ENCODE peak calls at places on chromosomes 6 and 20, in four cellular contexts. One of them, this sample, is unnamed. For H3K9me3, the result is how much of the 10 kb centered on the place peaks cover.

GRCh38 chr6:111604259-111605099 is 1.2 kb downstream of the TRAF3IP2 start:
- DNase-seq in heart left ventricle: peak
- DNase-seq in A549: no peak
- DNase-seq in IMR-90: peak
- DNase-seq in this sample: peak

GRCh38 chr20:49886571-49887203 is 28.6 kb downstream of the SPATA2 start:
- DNase-seq in heart left ventricle: no peak
- DNase-seq in A549: no peak
- DNase-seq in IMR-90: no peak
- DNase-seq in this sample: no peak

GRCh38 chr6:85402922-85403321 is 47.0 kb upstream of the NT5E start:
- DNase-seq in heart left ventricle: no peak
- DNase-seq in A549: no peak
- DNase-seq in IMR-90: no peak
- DNase-seq in this sample: no peak

GRCh38 chr6:169445227-169445626 is 191.6 kb upstream of the THBS2 start:
- DNase-seq in heart left ventricle: no peak
- DNase-seq in A549: no peak
- DNase-seq in IMR-90: no peak
- DNase-seq in this sample: no peak

GRCh38 chr6:163900570-163900969 is 486.1 kb downstream of the QKI start:
- DNase-seq in heart left ventricle: no peak
- DNase-seq in A549: no peak
- DNase-seq in IMR-90: peak
- DNase-seq in this sample: no peak

GRCh38 chr6:162706236-162706635 is 21.3 kb downstream of the PRKN start:
- DNase-seq in heart left ventricle: peak
- DNase-seq in A549: no peak
- DNase-seq in IMR-90: no peak
- DNase-seq in this sample: peak

GRCh38 chr6:118963003-118963402 is 28.0 kb upstream of the MCM9 start:
- DNase-seq in heart left ventricle: no peak
- DNase-seq in A549: no peak
- DNase-seq in IMR-90: peak
- DNase-seq in this sample: no peak

GRCh38 chr6:131060311-131060710 is 2.7 kb downstream of the EPB41L2 start:
- DNase-seq in heart left ventricle: no peak
- DNase-seq in A549: no peak
- DNase-seq in IMR-90: peak
- DNase-seq in this sample: no peak

GRCh38 chr6:75991941-75992340 is 80.5 kb downstream of the IMPG1 start:
- DNase-seq in heart left ventricle: no peak
- DNase-seq in A549: no peak
- DNase-seq in IMR-90: no peak
- DNase-seq in this sample: no peak

GRCh38 chr20:47857994-47858557 is 72.8 kb upstream of the SULF2 start:
- DNase-seq in heart left ventricle: peak
- DNase-seq in A549: no peak
- DNase-seq in IMR-90: no peak
- DNase-seq in this sample: no peak

GRCh38 chr20:3577366-3577765 is 85.8 kb downstream of the GFRA4 start:
- DNase-seq in heart left ventricle: no peak
- DNase-seq in A549: no peak
- DNase-seq in IMR-90: no peak
- DNase-seq in this sample: no peak

GRCh38 chr20:24406761-24407550 is 62.5 kb upstream of the SYNDIG1 start:
- DNase-seq in heart left ventricle: no peak
- DNase-seq in A549: no peak
- DNase-seq in IMR-90: no peak
- DNase-seq in this sample: no peak

GRCh38 chr20:6212903-6213302 is 90.1 kb upstream of the FERMT1 start:
- DNase-seq in heart left ventricle: no peak
- DNase-seq in A549: no peak
- DNase-seq in IMR-90: no peak
- DNase-seq in this sample: peak

GRCh38 chr20:48824830-48825550 is 2.8 kb downstream of the PREX1 start:
- DNase-seq in heart left ventricle: no peak
- DNase-seq in A549: no peak
- DNase-seq in IMR-90: no peak
- DNase-seq in this sample: no peak

GRCh38 chr20:421685-422250 is 13.7 kb downstream of the RBCK1 start:
- DNase-seq in heart left ventricle: no peak
- DNase-seq in A549: no peak
- DNase-seq in IMR-90: no peak
- DNase-seq in this sample: no peak

GRCh38 chr20:37565134-37565811 is 37.6 kb upstream of the BLCAP start:
- DNase-seq in heart left ventricle: no peak
- DNase-seq in A549: no peak
- DNase-seq in IMR-90: no peak
- DNase-seq in this sample: peak

GRCh38 chr6:166488081-166488685 is 98.3 kb downstream of the RAMACL start:
- DNase-seq in heart left ventricle: peak
- DNase-seq in A549: no peak
- DNase-seq in IMR-90: peak
- DNase-seq in this sample: peak
- H3K9me3 ChIP-seq in heart left ventricle: under half
- H3K9me3 ChIP-seq in A549: under half
- H3K9me3 ChIP-seq in IMR-90: under half
- H3K9me3 ChIP-seq in this sample: under half

DNA sequence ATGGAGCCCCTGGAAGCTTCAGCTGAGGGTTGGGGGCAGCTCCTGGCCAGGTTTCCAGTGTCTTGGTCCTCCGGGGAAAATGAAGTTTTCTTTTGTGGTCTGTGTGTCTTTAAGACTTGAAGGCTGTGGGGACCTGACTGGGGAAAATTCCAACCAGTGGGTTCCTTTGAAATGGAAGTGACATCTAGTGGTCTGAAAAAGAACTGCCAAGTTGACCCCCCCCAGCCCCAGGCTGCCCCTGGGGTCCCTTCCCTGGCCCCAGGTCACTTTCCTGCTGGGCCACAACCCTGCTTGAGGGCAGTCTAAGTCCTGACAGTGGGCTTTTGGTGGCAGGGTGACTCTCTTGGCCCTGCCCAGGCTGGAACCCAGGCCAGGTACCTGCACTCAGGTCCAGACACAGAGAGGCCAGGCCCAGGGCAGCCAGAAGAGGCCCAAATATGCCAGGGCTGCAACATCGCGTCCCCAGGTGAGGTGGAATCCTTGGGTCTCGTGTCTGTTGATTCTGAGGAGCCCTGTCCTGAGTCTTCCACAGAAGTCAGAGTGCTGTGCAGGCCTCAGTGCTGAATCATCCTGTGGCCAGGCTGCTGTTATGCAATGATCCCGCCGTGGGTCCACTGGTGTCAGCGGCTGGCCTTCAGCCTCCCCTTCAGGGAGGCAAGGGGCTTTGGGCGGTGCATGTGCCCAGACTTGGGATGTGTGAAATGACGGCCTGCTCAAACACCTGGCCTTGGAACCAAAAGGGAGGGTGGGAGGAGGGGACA is 68.4 kb downstream of the VEGFA start:
- DNase-seq in heart left ventricle: peak
- DNase-seq in A549: peak
- DNase-seq in IMR-90: peak
- DNase-seq in this sample: peak
- TF ChIP-seq CTCF in heart left ventricle: peak
- TF ChIP-seq CTCF in A549: peak
- TF ChIP-seq CTCF in IMR-90: peak
- TF ChIP-seq CTCF in this sample: peak

GRCh38 chr20:45886590-45887345 is 654 bp downstream of the SPATA25 start:
- DNase-seq in heart left ventricle: no peak
- DNase-seq in A549: no peak
- DNase-seq in IMR-90: no peak
- DNase-seq in this sample: no peak

GRCh38 chr20:45883100-45883469 is 2.1 kb downstream of the ZSWIM1 start:
- DNase-seq in heart left ventricle: no peak
- DNase-seq in A549: no peak
- DNase-seq in IMR-90: no peak
- DNase-seq in this sample: no peak

GRCh38 chr20:45882469-45883099 is 1.6 kb downstream of the ZSWIM1 start:
- DNase-seq in heart left ventricle: no peak
- DNase-seq in A549: no peak
- DNase-seq in IMR-90: no peak
- DNase-seq in this sample: no peak

GRCh38 chr20:45878076-45878731 is 2.8 kb upstream of the ZSWIM1 start:
- DNase-seq in heart left ventricle: no peak
- DNase-seq in A549: no peak
- DNase-seq in IMR-90: no peak
- DNase-seq in this sample: peak

GRCh38 chr20:45880988-45881788 is at the start of gene ZSWIM1:
- DNase-seq in heart left ventricle: peak
- DNase-seq in A549: peak
- DNase-seq in IMR-90: peak
- DNase-seq in this sample: peak
- TF ChIP-seq POLR2A in heart left ventricle: no peak
- TF ChIP-seq POLR2A in A549: peak
- TF ChIP-seq POLR2A in IMR-90: peak
- TF ChIP-seq POLR2A in this sample: no peak

DNA sequence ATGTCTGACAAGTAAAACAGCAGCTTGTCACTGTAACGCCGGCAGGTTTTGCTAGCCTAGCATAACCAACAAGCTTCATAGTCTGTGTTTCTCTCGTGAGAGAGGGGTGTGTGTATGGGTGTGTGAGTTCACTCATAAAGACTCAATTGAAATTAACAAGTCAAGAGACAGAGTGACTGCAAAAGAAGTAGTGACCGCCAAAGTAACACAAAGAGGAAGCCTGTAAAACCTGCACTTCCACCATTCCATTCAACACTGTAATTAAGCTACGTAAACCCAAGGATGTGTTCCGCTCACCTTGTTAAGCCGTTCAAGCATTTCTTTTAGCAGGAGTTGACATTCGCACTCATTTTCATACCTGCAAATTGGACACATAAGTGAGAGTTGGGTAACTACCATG is 6.6 kb downstream of the BFSP1 start:
- DNase-seq in heart left ventricle: no peak
- DNase-seq in A549: no peak
- DNase-seq in IMR-90: no peak
- DNase-seq in this sample: no peak
- H3K9me3 ChIP-seq in heart left ventricle: under half
- H3K9me3 ChIP-seq in A549: under half
- H3K9me3 ChIP-seq in IMR-90: under half
- H3K9me3 ChIP-seq in this sample: under half

GRCh38 chr6:1686117-1687098 is 76.7 kb downstream of the FOXC1 start:
- DNase-seq in heart left ventricle: no peak
- DNase-seq in A549: no peak
- DNase-seq in IMR-90: peak
- DNase-seq in this sample: no peak
- TF ChIP-seq CTCF in heart left ventricle: peak
- TF ChIP-seq CTCF in A549: peak
- TF ChIP-seq CTCF in IMR-90: peak
- TF ChIP-seq CTCF in this sample: no peak

This sample was measured in testis.